ENCODE peak calls at places on chromosomes 1 and 21, in four cellular contexts. I is WTC11, D is K562, H is HepG2. J is an unnamed sample.

GRCh38 chr1:229430761-229431269 is 3.1 kb downstream of the ACTA1 start:
- DNase-seq in I (peak), H (no peak), D (peak), J (peak)

GRCh38 chr1:155979525-155980343 is 1.4 kb upstream of the ARHGEF2 start:
- DNase-seq in I (no peak), H (no peak), D (peak), J (no peak)

GRCh38 chr1:36657826-36658225 is 175.1 kb upstream of the CSF3R start:
- DNase-seq in H (no peak), I (no peak), D (no peak), J (no peak)

GRCh38 chr1:36351222-36351977 is 28.0 kb upstream of the EVA1B start:
- DNase-seq in I (no peak), D (no peak), H (no peak), J (no peak)

GRCh38 chr1:33181906-33182305 is at the start of gene TRIM62:
- DNase-seq in H (peak), D (peak), I (peak), J (peak)

GRCh38 chr1:177082855-177083741 is 81.4 kb downstream of the ASTN1 start:
- DNase-seq in I (no peak), H (no peak), D (no peak), J (no peak)

GRCh38 chr1:211335507-211336157 is 9.0 kb downstream of the TRAF5 start:
- DNase-seq in H (no peak), I (no peak), D (no peak), J (no peak)

GRCh38 chr1:231924183-231924582 is 297.6 kb downstream of the DISC1 start:
- DNase-seq in I (no peak), H (no peak), D (no peak), J (no peak)

GRCh38 chr1:222815367-222815765 is 527 bp downstream of the DISP1 start:
- DNase-seq in I (no peak), H (no peak), D (peak), J (peak)

GRCh38 chr1:52119722-52120121 is 22.2 kb upstream of the ZFYVE9 start:
- DNase-seq in D (no peak), H (no peak), I (no peak), J (no peak)

GRCh38 chr1:206744683-206745082 is 25.9 kb upstream of the IL19 start:
- DNase-seq in H (no peak), I (no peak), D (no peak), J (no peak)

GRCh38 chr1:222589462-222590302 is at the start of gene TAF1A:
- DNase-seq in D (peak), H (peak), I (peak), J (peak)

GRCh38 chr21:38377165-38378093 is 120.6 kb downstream of the KCNJ15 start:
- DNase-seq in D (no peak), H (no peak), I (no peak), J (no peak)

GRCh38 chr21:30227633-30228404 is 11.9 kb upstream of the CLDN8 start:
- DNase-seq in H (no peak), D (peak), I (no peak), J (no peak)

GRCh38 chr1:41486053-41486891 is 1.8 kb upstream of the EDN2 start:
- DNase-seq in D (no peak), H (no peak), I (no peak), J (no peak)

GRCh38 chr1:167473761-167474160 is 44.6 kb downstream of the CD247 start:
- DNase-seq in D (no peak), H (no peak), I (no peak), J (no peak)

GRCh38 chr1:34590211-34590623 is 164.6 kb upstream of the GJB5 start:
- DNase-seq in I (peak), D (no peak), H (peak), J (no peak)

GRCh38 chr1:27517305-27517704 is 27.3 kb upstream of the WASF2 start:
- DNase-seq in I (no peak), D (no peak), H (no peak), J (no peak)

GRCh38 chr1:27519341-27520258 is 29.6 kb upstream of the WASF2 start:
- DNase-seq in D (no peak), H (no peak), I (no peak), J (no peak)

GRCh38 chr1:27515626-27516025 is 25.7 kb upstream of the WASF2 start:
- DNase-seq in I (no peak), D (no peak), H (no peak), J (no peak)

GRCh38 chr1:27518808-27519207 is 28.8 kb upstream of the WASF2 start:
- DNase-seq in I (no peak), H (no peak), D (no peak), J (no peak)

GRCh38 chr1:27517907-27518718 is 28.1 kb upstream of the WASF2 start:
- DNase-seq in D (peak), H (no peak), I (no peak), J (no peak)
- TF ChIP-seq ELF4 in D (no peak), H (no peak), I (no peak), J (no peak)

GRCh38 chr1:114803001-114803400 is 22.5 kb upstream of the SIKE1 start:
- DNase-seq in D (no peak), H (no peak), I (no peak), J (no peak)
- TF ChIP-seq ELF4 in D (no peak), H (no peak), I (no peak), J (no peak)

DNA sequence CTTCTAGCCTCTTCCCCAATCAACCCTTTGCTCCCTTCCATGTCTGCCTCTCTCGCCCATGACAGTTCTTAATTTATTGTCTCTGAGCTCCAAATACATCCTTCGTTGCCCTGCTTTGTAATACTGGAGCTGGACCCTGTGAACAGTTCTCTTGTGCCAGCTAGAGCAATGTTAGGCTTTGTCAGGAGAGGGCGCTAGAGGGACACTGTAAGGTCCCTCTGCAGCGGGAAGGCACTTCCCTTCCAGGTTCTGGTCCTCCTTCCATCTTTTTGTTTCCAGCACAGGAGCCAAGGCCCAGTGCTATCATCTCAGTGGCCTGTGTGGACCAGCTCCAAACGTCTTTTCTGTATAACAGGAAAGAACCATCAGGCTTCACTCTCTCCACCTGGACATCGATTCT is 95.9 kb downstream of the PTPRU start:
- DNase-seq in I (peak), D (peak), H (peak), J (peak)
- TF ChIP-seq ELF4 in I (no peak), D (no peak), H (no peak), J (no peak)

DNA sequence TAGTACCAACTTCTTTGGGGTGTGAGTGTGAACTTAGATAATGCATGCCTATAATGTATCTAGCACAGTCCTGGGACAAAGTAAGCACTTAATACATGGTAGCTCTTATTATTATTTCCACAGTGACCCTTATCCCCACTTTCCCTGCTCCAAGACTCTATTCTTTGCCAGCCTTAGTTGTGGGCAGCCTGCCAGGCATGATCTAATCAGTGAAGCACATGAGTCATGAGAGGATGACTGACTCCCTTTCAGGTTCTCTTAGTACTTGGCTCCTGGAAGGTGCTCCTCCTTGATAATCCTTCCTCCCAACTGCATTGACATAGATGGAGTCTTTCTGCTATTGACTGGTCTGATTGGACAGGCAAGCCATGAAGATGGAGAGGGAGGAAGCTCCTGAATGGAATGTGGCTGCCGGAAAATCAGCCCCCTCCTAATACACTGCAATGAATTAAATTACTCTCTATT is 17.4 kb upstream of the GNG12 start:
- DNase-seq in H (no peak), I (no peak), D (peak), J (peak)
- TF ChIP-seq ELF4 in H (no peak), I (no peak), D (no peak), J (no peak)

GRCh38 chr1:233300326-233300725 is 4.8 kb upstream of the PCNX2 start:
- DNase-seq in I (no peak), D (no peak), H (no peak), J (no peak)
- TF ChIP-seq ELF4 in I (no peak), D (no peak), H (no peak), J (no peak)

DNA sequence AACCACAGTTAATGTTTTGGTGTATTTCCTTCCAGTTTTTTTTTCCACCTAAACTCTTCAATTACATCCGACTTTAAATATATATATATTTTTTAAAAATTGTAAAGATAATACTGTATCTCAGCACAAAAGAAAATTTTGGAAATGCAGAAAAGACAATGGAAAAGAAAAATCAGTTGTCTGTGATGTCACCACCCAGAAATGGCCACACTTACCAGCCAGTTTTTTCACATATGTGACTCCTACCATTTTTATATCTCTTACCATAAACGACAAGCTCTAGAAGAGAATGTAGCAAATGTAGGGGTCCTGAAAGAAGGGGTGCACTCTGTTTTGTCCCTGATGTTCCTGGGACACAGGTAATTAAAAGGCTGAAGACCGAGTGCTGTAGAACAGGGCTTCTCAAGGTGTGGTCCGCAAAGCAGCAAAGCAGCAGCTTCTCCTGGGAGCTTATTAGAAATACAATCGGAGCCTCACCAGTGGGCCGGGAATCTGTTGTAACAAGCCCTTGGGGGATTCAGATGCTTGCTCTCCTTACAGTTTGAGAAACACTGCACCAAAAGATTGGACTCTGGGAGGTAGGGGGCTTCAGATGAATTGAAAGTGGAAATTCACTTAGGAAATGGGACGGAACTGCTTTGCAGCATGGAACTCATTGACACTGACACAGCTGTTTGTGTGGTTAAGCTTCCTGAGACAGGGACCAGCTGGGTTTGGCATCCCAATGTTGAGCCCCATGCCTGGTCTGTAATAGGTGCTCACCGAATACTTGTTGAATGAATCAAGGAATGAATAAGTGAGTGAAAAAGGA is 44.1 kb downstream of the ALPL start:
- DNase-seq in I (no peak), H (no peak), D (no peak), J (no peak)
- TF ChIP-seq ELF4 in I (no peak), H (no peak), D (no peak), J (no peak)

DNA sequence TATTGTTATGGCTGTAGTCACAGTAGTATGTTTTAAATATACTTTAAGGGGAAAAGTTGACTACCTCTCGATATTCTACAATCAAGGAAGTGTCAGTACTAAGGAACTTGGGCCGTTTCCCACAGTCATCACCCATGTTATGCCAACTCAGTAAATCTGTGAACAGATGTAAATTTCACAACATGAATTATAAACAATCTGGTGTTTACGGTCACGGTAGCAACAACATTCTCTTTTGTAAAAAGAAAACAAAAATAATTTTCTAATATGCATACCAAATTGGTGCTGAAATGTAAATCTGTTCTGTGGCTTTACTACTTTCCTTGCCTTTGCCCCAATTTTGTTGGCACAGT is 1.2 kb downstream of the SH3GLB1 start:
- DNase-seq in H (no peak), I (no peak), D (no peak), J (no peak)
- TF ChIP-seq ELF4 in H (no peak), I (no peak), D (no peak), J (no peak)

GRCh38 chr1:234938114-234938513 is 190.5 kb downstream of the TOMM20 start:
- DNase-seq in H (no peak), I (no peak), D (no peak), J (no peak)

GRCh38 chr1:234940841-234941240 is 187.8 kb downstream of the TOMM20 start:
- DNase-seq in H (no peak), D (no peak), I (no peak), J (no peak)

GRCh38 chr1:234936631-234937389 is 191.8 kb downstream of the TOMM20 start:
- DNase-seq in D (no peak), H (no peak), I (no peak), J (no peak)

GRCh38 chr1:234941711-234942320 is 186.8 kb downstream of the TOMM20 start:
- DNase-seq in I (no peak), D (no peak), H (no peak), J (no peak)

GRCh38 chr1:234938924-234939323 is 189.7 kb downstream of the TOMM20 start:
- DNase-seq in I (no peak), H (no peak), D (no peak), J (no peak)
- TF ChIP-seq ELF4 in I (no peak), H (no peak), D (no peak), J (no peak)

GRCh38 chr1:84122780-84123382 is 21.2 kb upstream of the PRKACB start:
- DNase-seq in D (peak), I (peak), H (peak), J (peak)
- TF ChIP-seq ELF4 in D (no peak), I (no peak), H (no peak), J (no peak)

GRCh38 chr1:77888429-77889239 is at the start of gene NEXN:
- DNase-seq in I (peak), D (peak), H (peak), J (peak)

GRCh38 chr1:77891200-77891599 is 2.8 kb downstream of the NEXN start:
- DNase-seq in D (no peak), H (no peak), I (no peak), J (no peak)

GRCh38 chr1:77888071-77888428 is 374 bp upstream of the NEXN start:
- DNase-seq in H (peak), D (peak), I (no peak), J (peak)

GRCh38 chr1:77889671-77890070 is 1.2 kb downstream of the NEXN start:
- DNase-seq in H (no peak), D (no peak), I (no peak), J (no peak)

GRCh38 chr1:77889240-77889637 is 815 bp downstream of the NEXN start:
- DNase-seq in I (no peak), H (peak), D (peak), J (peak)
- TF ChIP-seq ELF4 in I (no peak), H (no peak), D (no peak), J (no peak)